ENCODE peak calls at places on chromosomes 4 and X, in four cellular contexts. P is endothelial cell of umbilical vein, A is ovary, Z is IMR-90. B is an unnamed sample.

GRCh38 chr4:1345905-1346780 is 865 bp upstream of the UVSSA start:
- DNase-seq in P (peak), A (peak), Z (peak), B (no peak)

GRCh38 chr4:100257567-100257966 is 67.3 kb upstream of the DDIT4L start:
- DNase-seq in P (no peak), A (no peak), Z (peak), B (no peak)

GRCh38 chrX:150348365-150348764 is 14.8 kb upstream of the MAMLD1 start:
- DNase-seq in P (no peak), A (no peak), Z (no peak), B (no peak)

GRCh38 chr4:1899149-1900086 is 28.2 kb downstream of the NSD2 start:
- DNase-seq in P (peak), A (peak), Z (peak), B (peak)

GRCh38 chr4:174375422-174375821 is 91.7 kb downstream of the CEP44 start:
- DNase-seq in P (no peak), A (no peak), Z (no peak), B (peak)

GRCh38 chr4:79578613-79579012 is 170.6 kb upstream of the GK2 start:
- DNase-seq in P (no peak), A (no peak), Z (no peak), B (no peak)

GRCh38 chrX:55867708-55868107 is 150.2 kb downstream of the RRAGB start:
- DNase-seq in P (no peak), A (no peak), Z (no peak), B (no peak)

GRCh38 chrX:68842781-68843581 is 14.2 kb downstream of the EFNB1 start:
- DNase-seq in P (no peak), A (no peak), Z (peak), B (no peak)

GRCh38 chr4:20109395-20109794 is 142.3 kb upstream of the SLIT2 start:
- DNase-seq in P (peak), A (no peak), Z (peak), B (peak)

GRCh38 chr4:4913628-4914027 is 54.2 kb downstream of the MSX1 start:
- DNase-seq in P (no peak), A (no peak), Z (no peak), B (no peak)

GRCh38 chrX:103687073-103687695 is 685 bp upstream of the MORF4L2 start:
- DNase-seq in P (no peak), A (peak), Z (peak), B (peak)

GRCh38 chr4:120509222-120509621 is 413.3 kb downstream of the PRDM5 start:
- DNase-seq in P (no peak), A (no peak), Z (no peak), B (no peak)

GRCh38 chr4:74968456-74969164 is 35.7 kb downstream of the PARM1 start:
- DNase-seq in P (no peak), A (no peak), Z (no peak), B (no peak)

GRCh38 chrX:149639568-149639967 is 8.0 kb upstream of the TMEM185A start:
- DNase-seq in P (no peak), A (no peak), Z (no peak), B (no peak)

GRCh38 chr4:113457886-113458285 is 303.7 kb downstream of the CAMK2D start:
- DNase-seq in P (no peak), A (no peak), Z (peak), B (no peak)

GRCh38 chrX:11665144-11666040 is at the start of gene ARHGAP6:
- DNase-seq in P (peak), A (peak), Z (peak), B (peak)

GRCh38 chr4:78059524-78059889 is 2.4 kb downstream of the FRAS1 start:
- DNase-seq in P (peak), A (no peak), Z (peak), B (no peak)

GRCh38 chr4:15677507-15677988 is 4.1 kb upstream of the FAM200B start:
- DNase-seq in P (peak), A (no peak), Z (peak), B (no peak)

GRCh38 chr4:145887241-145887964 is 51.2 kb downstream of the ZNF827 start:
- DNase-seq in P (peak), A (peak), Z (peak), B (no peak)

GRCh38 chr4:25484243-25484721 is 107.2 kb downstream of the ANAPC4 start:
- DNase-seq in P (no peak), A (no peak), Z (no peak), B (no peak)

GRCh38 chrX:105210258-105210657 is 10.2 kb downstream of the TEX13A start:
- DNase-seq in P (no peak), A (no peak), Z (no peak), B (no peak)

GRCh38 chrX:10071451-10072163 is 85.2 kb upstream of the CLCN4 start:
- DNase-seq in P (peak), A (no peak), Z (no peak), B (no peak)

GRCh38 chrX:153537526-153538295 is 20.3 kb downstream of the ATP2B3 start:
- DNase-seq in P (no peak), A (no peak), Z (no peak), B (no peak)

GRCh38 chr4:153919667-153920066 is 130.8 kb upstream of the SFRP2 start:
- DNase-seq in P (no peak), A (no peak), Z (no peak), B (no peak)

GRCh38 chr4:114365591-114365990 is 233.0 kb upstream of the UGT8 start:
- DNase-seq in P (no peak), A (no peak), Z (no peak), B (no peak)

GRCh38 chr4:139540637-139541036 is 15.4 kb downstream of the SETD7 start:
- DNase-seq in P (no peak), A (no peak), Z (no peak), B (no peak)

GRCh38 chrX:2401201-2401589 is 99.6 kb downstream of the DHRSX start:
- DNase-seq in P (no peak), A (no peak), Z (no peak), B (no peak)

GRCh38 chr4:75844151-75844662 is 58.0 kb downstream of the PPEF2 start:
- DNase-seq in P (peak), A (peak), Z (peak), B (peak)

GRCh38 chr4:38193464-38193863 is 233.3 kb downstream of the PTTG2 start:
- DNase-seq in P (no peak), A (no peak), Z (no peak), B (no peak)

GRCh38 chrX:16075087-16075486 is 48.3 kb upstream of the GRPR start:
- DNase-seq in P (no peak), A (no peak), Z (peak), B (no peak)

GRCh38 chrX:36961590-36961989 is 46.6 kb upstream of the FAM47C start:
- DNase-seq in P (no peak), A (no peak), Z (no peak), B (no peak)

GRCh38 chr4:76782837-76783236 is 115.1 kb downstream of the SOWAHB start:
- DNase-seq in P (no peak), A (no peak), Z (peak), B (no peak)

GRCh38 chr4:174524242-174524641 is 2.0 kb upstream of the HPGD start:
- DNase-seq in P (no peak), A (no peak), Z (no peak), B (no peak)

GRCh38 chr4:2787230-2788100 is 5.4 kb upstream of the SH3BP2 start:
- DNase-seq in P (no peak), A (peak), Z (no peak), B (no peak)

GRCh38 chrX:72245461-72246089 is 6.7 kb upstream of the ERCC6L start:
- DNase-seq in P (peak), A (peak), Z (peak), B (peak)

DNA sequence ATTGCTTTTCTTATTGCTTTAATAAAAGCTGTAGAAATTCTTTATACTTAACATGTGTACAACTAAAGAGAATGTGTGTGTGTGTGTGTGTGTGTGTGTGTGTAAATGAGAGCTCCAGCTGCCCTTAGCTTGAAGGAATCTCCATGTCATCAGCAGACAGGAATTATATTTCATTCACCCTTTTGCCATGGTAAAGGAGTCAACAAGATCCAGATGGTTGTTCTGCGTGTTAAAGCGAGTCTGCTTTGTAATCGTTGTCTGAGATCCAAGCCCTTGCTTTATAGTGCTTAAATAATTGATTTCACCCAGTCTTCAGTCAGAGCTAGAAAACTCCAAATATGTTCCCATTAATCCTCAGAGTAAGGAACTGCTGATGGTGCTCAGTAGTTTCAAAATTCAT is 285.5 kb downstream of the PDGFC start:
- DNase-seq in P (no peak), A (no peak), Z (peak), B (no peak)
- H3K27ac ChIP-seq in P (no peak), A (no peak), Z (no peak), B (no peak)

DNA sequence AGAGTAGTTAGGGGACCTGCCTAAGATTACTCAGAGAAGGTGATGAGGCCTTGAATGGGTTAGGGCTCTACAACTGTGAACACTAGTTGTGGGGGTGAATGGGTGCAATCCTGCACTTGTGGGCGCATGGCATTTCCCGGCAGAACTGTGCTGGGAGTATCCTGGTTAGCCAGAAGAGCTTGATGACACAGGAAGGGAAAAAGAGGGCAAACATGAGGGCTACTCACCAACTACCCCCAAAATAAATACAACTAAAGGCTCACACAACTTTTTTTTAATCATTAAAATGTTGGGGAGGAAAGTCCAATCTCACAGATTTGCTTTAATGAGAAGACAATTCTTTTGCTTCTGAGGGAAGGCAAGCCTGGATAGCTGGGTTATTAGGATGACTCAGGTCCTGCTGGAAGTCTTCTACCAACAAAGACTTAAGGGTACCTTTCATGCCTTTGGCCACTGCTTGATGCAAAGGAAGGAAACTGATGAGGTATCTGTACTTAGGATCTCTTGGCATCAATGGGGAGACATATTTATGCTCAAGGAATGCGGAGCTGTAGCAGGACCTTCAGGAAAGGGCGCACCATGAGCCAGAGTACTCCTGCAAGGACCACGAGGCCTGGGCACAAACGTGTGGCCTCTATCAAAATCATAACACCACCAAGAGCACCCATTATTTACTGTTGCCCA is 2.6 kb downstream of the PHKA2 start:
- DNase-seq in P (no peak), A (no peak), Z (no peak), B (no peak)
- H3K27ac ChIP-seq in P (no peak), A (no peak), Z (no peak), B (no peak)

GRCh38 chrX:102338162-102338561 is 91.2 kb downstream of the NXF2 start:
- DNase-seq in P (no peak), A (no peak), Z (no peak), B (no peak)

GRCh38 chrX:102341867-102342266 is 94.9 kb downstream of the NXF2 start:
- DNase-seq in P (no peak), A (no peak), Z (no peak), B (no peak)

GRCh38 chrX:102339312-102340298 is 92.6 kb downstream of the NXF2 start:
- DNase-seq in P (no peak), A (no peak), Z (no peak), B (no peak)
- H3K27ac ChIP-seq in P (no peak), A (no peak), Z (no peak), B (no peak)

GRCh38 chrX:118179161-118179560 is 62.6 kb upstream of the KLHL13 start:
- DNase-seq in P (peak), A (no peak), Z (no peak), B (no peak)

GRCh38 chrX:118179718-118180117 is 63.1 kb upstream of the KLHL13 start:
- DNase-seq in P (peak), A (no peak), Z (no peak), B (no peak)

GRCh38 chrX:118178450-118178849 is 61.8 kb upstream of the KLHL13 start:
- DNase-seq in P (no peak), A (no peak), Z (no peak), B (no peak)

GRCh38 chrX:118174516-118174915 is 57.9 kb upstream of the KLHL13 start:
- DNase-seq in P (no peak), A (no peak), Z (no peak), B (no peak)

GRCh38 chrX:118177708-118178107 is 61.1 kb upstream of the KLHL13 start:
- DNase-seq in P (no peak), A (no peak), Z (no peak), B (no peak)
- H3K27ac ChIP-seq in P (no peak), A (no peak), Z (no peak), B (no peak)

GRCh38 chr4:168880087-168880675 is 129.9 kb downstream of the CBR4 start:
- DNase-seq in P (no peak), A (no peak), Z (peak), B (no peak)

GRCh38 chr4:168877407-168877778 is 132.7 kb downstream of the CBR4 start:
- DNase-seq in P (no peak), A (no peak), Z (no peak), B (no peak)

GRCh38 chr4:168876106-168876505 is 133.9 kb downstream of the CBR4 start:
- DNase-seq in P (no peak), A (no peak), Z (no peak), B (no peak)

GRCh38 chr4:168879178-168879577 is 130.9 kb downstream of the CBR4 start:
- DNase-seq in P (no peak), A (no peak), Z (no peak), B (no peak)

GRCh38 chr4:168877779-168878491 is 132.1 kb downstream of the CBR4 start:
- DNase-seq in P (peak), A (no peak), Z (no peak), B (no peak)
- H3K27ac ChIP-seq in P (no peak), A (no peak), Z (peak), B (no peak)

GRCh38 chr4:173056708-173057107 is 111.9 kb upstream of the GALNT7 start:
- DNase-seq in P (no peak), A (no peak), Z (no peak), B (no peak)
- H3K27ac ChIP-seq in P (peak), A (no peak), Z (no peak), B (no peak)